ENCODE peak calls at places on chromosome 2, in nine cellular contexts. One of them, this sample, is unnamed.

GRCh38 chr2:26925100-26925791 is 45.2 kb upstream of the MAPRE3 start:
- DNase-seq in brain microvascular endothelial cell: peak; percentile 2
- DNase-seq in cardiac muscle cell: peak; percentile 25
- DNase-seq in neural progenitor cell: peak; percentile 69
- DNase-seq in psoas muscle: no peak
- DNase-seq in MM.1S: no peak
- DNase-seq in CD4-positive, CD25-positive, alpha-beta regulatory T cell: no peak
- DNase-seq in endothelial cell of umbilical vein: no peak
- DNase-seq in pancreas: no peak
- DNase-seq in this sample: no peak

GRCh38 chr2:217277646-217278048 is 417.8 kb upstream of the TNP1 start:
- DNase-seq in neural progenitor cell: no peak
- DNase-seq in psoas muscle: no peak
- DNase-seq in MM.1S: no peak
- DNase-seq in endothelial cell of umbilical vein: peak; percentile 87
- DNase-seq in CD4-positive, CD25-positive, alpha-beta regulatory T cell: no peak
- DNase-seq in pancreas: no peak
- DNase-seq in brain microvascular endothelial cell: peak; percentile 95
- DNase-seq in cardiac muscle cell: peak; percentile 91
- DNase-seq in this sample: peak; percentile 68

GRCh38 chr2:178227187-178227586 is 32.9 kb downstream of the OSBPL6 start:
- DNase-seq in CD4-positive, CD25-positive, alpha-beta regulatory T cell: no peak
- DNase-seq in MM.1S: no peak
- DNase-seq in brain microvascular endothelial cell: no peak
- DNase-seq in psoas muscle: no peak
- DNase-seq in pancreas: no peak
- DNase-seq in cardiac muscle cell: peak; percentile 36
- DNase-seq in neural progenitor cell: no peak
- DNase-seq in endothelial cell of umbilical vein: peak; percentile 52
- DNase-seq in this sample: no peak

GRCh38 chr2:153287109-153287801 is 191.3 kb downstream of the RPRM start:
- DNase-seq in neural progenitor cell: peak; percentile 90
- DNase-seq in pancreas: no peak
- DNase-seq in CD4-positive, CD25-positive, alpha-beta regulatory T cell: no peak
- DNase-seq in psoas muscle: no peak
- DNase-seq in endothelial cell of umbilical vein: no peak
- DNase-seq in brain microvascular endothelial cell: no peak
- DNase-seq in MM.1S: no peak
- DNase-seq in cardiac muscle cell: peak; percentile 0
- DNase-seq in this sample: no peak

GRCh38 chr2:173148520-173148919 is 72.9 kb downstream of the MAP3K20 start:
- DNase-seq in neural progenitor cell: no peak
- DNase-seq in pancreas: no peak
- DNase-seq in MM.1S: no peak
- DNase-seq in CD4-positive, CD25-positive, alpha-beta regulatory T cell: no peak
- DNase-seq in cardiac muscle cell: peak; percentile 59
- DNase-seq in psoas muscle: no peak
- DNase-seq in endothelial cell of umbilical vein: no peak
- DNase-seq in brain microvascular endothelial cell: no peak
- DNase-seq in this sample: no peak

GRCh38 chr2:108565778-108566375 is 31.6 kb downstream of the LIMS1 start:
- DNase-seq in MM.1S: peak; percentile 17
- DNase-seq in CD4-positive, CD25-positive, alpha-beta regulatory T cell: peak; percentile 29
- DNase-seq in psoas muscle: no peak
- DNase-seq in pancreas: no peak
- DNase-seq in cardiac muscle cell: no peak
- DNase-seq in neural progenitor cell: no peak
- DNase-seq in endothelial cell of umbilical vein: no peak
- DNase-seq in brain microvascular endothelial cell: no peak
- DNase-seq in this sample: no peak

GRCh38 chr2:151869296-151869695 is 41.1 kb upstream of the ARL5A start:
- DNase-seq in psoas muscle: no peak
- DNase-seq in cardiac muscle cell: no peak
- DNase-seq in pancreas: no peak
- DNase-seq in endothelial cell of umbilical vein: no peak
- DNase-seq in neural progenitor cell: no peak
- DNase-seq in MM.1S: no peak
- DNase-seq in brain microvascular endothelial cell: no peak
- DNase-seq in CD4-positive, CD25-positive, alpha-beta regulatory T cell: no peak
- DNase-seq in this sample: no peak

GRCh38 chr2:119009110-119009509 is 67.1 kb downstream of the MARCO start:
- DNase-seq in cardiac muscle cell: no peak
- DNase-seq in MM.1S: no peak
- DNase-seq in neural progenitor cell: no peak
- DNase-seq in pancreas: no peak
- DNase-seq in CD4-positive, CD25-positive, alpha-beta regulatory T cell: no peak
- DNase-seq in brain microvascular endothelial cell: no peak
- DNase-seq in endothelial cell of umbilical vein: no peak
- DNase-seq in psoas muscle: no peak
- DNase-seq in this sample: no peak

GRCh38 chr2:210955591-210955990 is 399.2 kb downstream of the CPS1 start:
- DNase-seq in MM.1S: no peak
- DNase-seq in pancreas: no peak
- DNase-seq in psoas muscle: no peak
- DNase-seq in neural progenitor cell: no peak
- DNase-seq in brain microvascular endothelial cell: peak; percentile 78
- DNase-seq in CD4-positive, CD25-positive, alpha-beta regulatory T cell: no peak
- DNase-seq in endothelial cell of umbilical vein: peak; percentile 72
- DNase-seq in cardiac muscle cell: peak; percentile 60
- DNase-seq in this sample: peak; percentile 3

GRCh38 chr2:148615446-148615845 is 29.1 kb upstream of the EPC2 start:
- DNase-seq in psoas muscle: no peak
- DNase-seq in MM.1S: no peak
- DNase-seq in CD4-positive, CD25-positive, alpha-beta regulatory T cell: no peak
- DNase-seq in brain microvascular endothelial cell: no peak
- DNase-seq in cardiac muscle cell: no peak
- DNase-seq in neural progenitor cell: no peak
- DNase-seq in endothelial cell of umbilical vein: peak; percentile 2
- DNase-seq in pancreas: no peak
- DNase-seq in this sample: no peak

GRCh38 chr2:163191372-163191771 is 352.8 kb upstream of the KCNH7 start:
- DNase-seq in psoas muscle: no peak
- DNase-seq in neural progenitor cell: peak; percentile 62
- DNase-seq in pancreas: no peak
- DNase-seq in cardiac muscle cell: peak; percentile 74
- DNase-seq in CD4-positive, CD25-positive, alpha-beta regulatory T cell: peak; percentile 1
- DNase-seq in brain microvascular endothelial cell: peak; percentile 39
- DNase-seq in endothelial cell of umbilical vein: peak; percentile 64
- DNase-seq in MM.1S: peak; percentile 51
- DNase-seq in this sample: no peak

GRCh38 chr2:10079931-10080535 is at the start of gene CYS1:
- DNase-seq in cardiac muscle cell: peak; percentile 15
- DNase-seq in pancreas: peak; percentile 68
- DNase-seq in endothelial cell of umbilical vein: no peak
- DNase-seq in neural progenitor cell: peak; percentile 76
- DNase-seq in MM.1S: no peak
- DNase-seq in psoas muscle: no peak
- DNase-seq in CD4-positive, CD25-positive, alpha-beta regulatory T cell: no peak
- DNase-seq in brain microvascular endothelial cell: no peak
- DNase-seq in this sample: no peak

GRCh38 chr2:215684448-215685217 is 248.8 kb upstream of the FN1 start:
- DNase-seq in endothelial cell of umbilical vein: no peak
- DNase-seq in brain microvascular endothelial cell: peak; percentile 57
- DNase-seq in pancreas: no peak
- DNase-seq in psoas muscle: no peak
- DNase-seq in MM.1S: no peak
- DNase-seq in neural progenitor cell: no peak
- DNase-seq in CD4-positive, CD25-positive, alpha-beta regulatory T cell: no peak
- DNase-seq in cardiac muscle cell: peak; percentile 44
- DNase-seq in this sample: no peak

GRCh38 chr2:172395503-172395902 is 31.9 kb upstream of the ITGA6 start:
- DNase-seq in pancreas: no peak
- DNase-seq in neural progenitor cell: no peak
- DNase-seq in psoas muscle: no peak
- DNase-seq in endothelial cell of umbilical vein: no peak
- DNase-seq in brain microvascular endothelial cell: no peak
- DNase-seq in CD4-positive, CD25-positive, alpha-beta regulatory T cell: no peak
- DNase-seq in cardiac muscle cell: peak; percentile 47
- DNase-seq in MM.1S: no peak
- DNase-seq in this sample: no peak

GRCh38 chr2:22907330-22907729 is 477.6 kb upstream of the KLHL29 start:
- DNase-seq in endothelial cell of umbilical vein: no peak
- DNase-seq in cardiac muscle cell: no peak
- DNase-seq in pancreas: no peak
- DNase-seq in brain microvascular endothelial cell: no peak
- DNase-seq in psoas muscle: no peak
- DNase-seq in neural progenitor cell: no peak
- DNase-seq in CD4-positive, CD25-positive, alpha-beta regulatory T cell: no peak
- DNase-seq in MM.1S: peak; percentile 4
- DNase-seq in this sample: no peak

GRCh38 chr2:102437122-102437521 is 14.2 kb downstream of the IL18RAP start:
- DNase-seq in neural progenitor cell: no peak
- DNase-seq in brain microvascular endothelial cell: no peak
- DNase-seq in pancreas: no peak
- DNase-seq in cardiac muscle cell: no peak
- DNase-seq in MM.1S: no peak
- DNase-seq in CD4-positive, CD25-positive, alpha-beta regulatory T cell: no peak
- DNase-seq in endothelial cell of umbilical vein: no peak
- DNase-seq in psoas muscle: no peak
- DNase-seq in this sample: no peak

GRCh38 chr2:99660616-99661416 is 171.0 kb upstream of the REV1 start:
- DNase-seq in cardiac muscle cell: no peak
- DNase-seq in brain microvascular endothelial cell: no peak
- DNase-seq in pancreas: no peak
- DNase-seq in MM.1S: no peak
- DNase-seq in CD4-positive, CD25-positive, alpha-beta regulatory T cell: no peak
- DNase-seq in endothelial cell of umbilical vein: no peak
- DNase-seq in neural progenitor cell: no peak
- DNase-seq in psoas muscle: no peak
- DNase-seq in this sample: no peak

GRCh38 chr2:70089220-70089945 is 2.1 kb downstream of the PCBP1 start:
- DNase-seq in cardiac muscle cell: peak; percentile 43
- DNase-seq in CD4-positive, CD25-positive, alpha-beta regulatory T cell: peak; percentile 66
- DNase-seq in MM.1S: peak; percentile 36
- DNase-seq in psoas muscle: peak; percentile 61
- DNase-seq in pancreas: peak; percentile 60
- DNase-seq in brain microvascular endothelial cell: no peak
- DNase-seq in endothelial cell of umbilical vein: peak; percentile 52
- DNase-seq in neural progenitor cell: peak; percentile 56
- DNase-seq in this sample: no peak

GRCh38 chr2:29191817-29192216 is 76.6 kb downstream of the CLIP4 start:
- DNase-seq in neural progenitor cell: no peak
- DNase-seq in pancreas: no peak
- DNase-seq in endothelial cell of umbilical vein: no peak
- DNase-seq in cardiac muscle cell: no peak
- DNase-seq in MM.1S: no peak
- DNase-seq in psoas muscle: no peak
- DNase-seq in CD4-positive, CD25-positive, alpha-beta regulatory T cell: no peak
- DNase-seq in brain microvascular endothelial cell: no peak
- DNase-seq in this sample: no peak
- H3K27ac ChIP-seq in neural progenitor cell: no peak overlapping the region
- H3K27ac ChIP-seq in pancreas: no peak overlapping the region
- H3K27ac ChIP-seq in endothelial cell of umbilical vein: no peak overlapping the region
- H3K27ac ChIP-seq in cardiac muscle cell: no peak overlapping the region
- H3K27ac ChIP-seq in MM.1S: no peak overlapping the region
- H3K27ac ChIP-seq in psoas muscle: no peak overlapping the region
- H3K27ac ChIP-seq in CD4-positive, CD25-positive, alpha-beta regulatory T cell: no peak overlapping the region
- H3K27ac ChIP-seq in brain microvascular endothelial cell: no peak overlapping the region
- H3K27ac ChIP-seq in this sample: no peak overlapping the region

DNA sequence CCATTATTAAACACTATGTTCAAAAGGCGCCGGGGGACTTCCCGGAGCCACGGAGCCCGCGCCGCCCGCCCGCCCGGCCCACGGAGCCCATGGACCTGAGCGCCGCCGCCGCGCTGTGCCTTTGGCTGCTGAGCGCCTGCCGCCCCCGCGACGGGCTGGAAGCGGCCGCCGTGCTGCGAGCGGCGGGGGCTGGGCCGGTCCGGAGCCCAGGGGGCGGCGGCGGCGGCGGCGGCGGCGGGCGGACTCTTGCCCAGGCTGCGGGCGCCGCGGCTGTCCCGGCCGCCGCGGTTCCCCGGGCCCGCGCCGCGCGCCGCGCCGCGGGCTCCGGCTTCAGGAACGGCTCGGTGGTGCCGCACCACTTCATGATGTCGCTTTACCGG is 197 bp downstream of the GDF7 start:
- DNase-seq in MM.1S: no peak
- DNase-seq in neural progenitor cell: peak; percentile 71
- DNase-seq in psoas muscle: no peak
- DNase-seq in CD4-positive, CD25-positive, alpha-beta regulatory T cell: no peak
- DNase-seq in cardiac muscle cell: no peak
- DNase-seq in pancreas: no peak
- DNase-seq in brain microvascular endothelial cell: no peak
- DNase-seq in endothelial cell of umbilical vein: no peak
- DNase-seq in this sample: no peak
- H3K27ac ChIP-seq in MM.1S: no peak overlapping the region
- H3K27ac ChIP-seq in neural progenitor cell: no peak overlapping the region
- H3K27ac ChIP-seq in psoas muscle: no peak overlapping the region
- H3K27ac ChIP-seq in CD4-positive, CD25-positive, alpha-beta regulatory T cell: no peak overlapping the region
- H3K27ac ChIP-seq in cardiac muscle cell: no peak overlapping the region
- H3K27ac ChIP-seq in pancreas: no peak overlapping the region
- H3K27ac ChIP-seq in brain microvascular endothelial cell: no peak overlapping the region
- H3K27ac ChIP-seq in endothelial cell of umbilical vein: no peak overlapping the region
- H3K27ac ChIP-seq in this sample: no peak overlapping the region

GRCh38 chr2:71465961-71466300 is 12.6 kb downstream of the DYSF start:
- DNase-seq in brain microvascular endothelial cell: no peak
- DNase-seq in pancreas: no peak
- DNase-seq in endothelial cell of umbilical vein: no peak
- DNase-seq in psoas muscle: no peak
- DNase-seq in CD4-positive, CD25-positive, alpha-beta regulatory T cell: no peak
- DNase-seq in MM.1S: no peak
- DNase-seq in neural progenitor cell: no peak
- DNase-seq in cardiac muscle cell: no peak
- DNase-seq in this sample: no peak
- H3K27ac ChIP-seq in brain microvascular endothelial cell: no peak overlapping the region
- H3K27ac ChIP-seq in pancreas: no peak overlapping the region
- H3K27ac ChIP-seq in endothelial cell of umbilical vein: peak overlapping the region; percentile 65
- H3K27ac ChIP-seq in psoas muscle: peak overlapping the region; percentile 90
- H3K27ac ChIP-seq in CD4-positive, CD25-positive, alpha-beta regulatory T cell: no peak overlapping the region
- H3K27ac ChIP-seq in MM.1S: no peak overlapping the region
- H3K27ac ChIP-seq in neural progenitor cell: no peak overlapping the region
- H3K27ac ChIP-seq in cardiac muscle cell: no peak overlapping the region
- H3K27ac ChIP-seq in this sample: no peak overlapping the region

GRCh38 chr2:33009249-33009648 is 62.5 kb downstream of the LTBP1 start:
- DNase-seq in psoas muscle: no peak
- DNase-seq in neural progenitor cell: no peak
- DNase-seq in brain microvascular endothelial cell: no peak
- DNase-seq in MM.1S: no peak
- DNase-seq in cardiac muscle cell: no peak
- DNase-seq in pancreas: no peak
- DNase-seq in CD4-positive, CD25-positive, alpha-beta regulatory T cell: no peak
- DNase-seq in endothelial cell of umbilical vein: no peak
- DNase-seq in this sample: no peak

GRCh38 chr2:33014268-33014667 is 67.5 kb downstream of the LTBP1 start:
- DNase-seq in MM.1S: no peak
- DNase-seq in brain microvascular endothelial cell: no peak
- DNase-seq in cardiac muscle cell: no peak
- DNase-seq in neural progenitor cell: no peak
- DNase-seq in psoas muscle: no peak
- DNase-seq in CD4-positive, CD25-positive, alpha-beta regulatory T cell: no peak
- DNase-seq in endothelial cell of umbilical vein: no peak
- DNase-seq in pancreas: no peak
- DNase-seq in this sample: no peak

GRCh38 chr2:33011406-33011805 is 64.7 kb downstream of the LTBP1 start:
- DNase-seq in MM.1S: no peak
- DNase-seq in cardiac muscle cell: no peak
- DNase-seq in neural progenitor cell: no peak
- DNase-seq in psoas muscle: no peak
- DNase-seq in pancreas: no peak
- DNase-seq in brain microvascular endothelial cell: no peak
- DNase-seq in endothelial cell of umbilical vein: no peak
- DNase-seq in CD4-positive, CD25-positive, alpha-beta regulatory T cell: no peak
- DNase-seq in this sample: no peak

GRCh38 chr2:33013684-33014110 is 66.9 kb downstream of the LTBP1 start:
- DNase-seq in pancreas: no peak
- DNase-seq in brain microvascular endothelial cell: peak; percentile 28
- DNase-seq in cardiac muscle cell: no peak
- DNase-seq in neural progenitor cell: no peak
- DNase-seq in CD4-positive, CD25-positive, alpha-beta regulatory T cell: no peak
- DNase-seq in MM.1S: no peak
- DNase-seq in endothelial cell of umbilical vein: peak; percentile 69
- DNase-seq in psoas muscle: no peak
- DNase-seq in this sample: no peak

GRCh38 chr2:33011941-33012340 is 65.2 kb downstream of the LTBP1 start:
- DNase-seq in endothelial cell of umbilical vein: no peak
- DNase-seq in cardiac muscle cell: no peak
- DNase-seq in MM.1S: no peak
- DNase-seq in pancreas: no peak
- DNase-seq in CD4-positive, CD25-positive, alpha-beta regulatory T cell: no peak
- DNase-seq in neural progenitor cell: no peak
- DNase-seq in brain microvascular endothelial cell: peak; percentile 47
- DNase-seq in psoas muscle: no peak
- DNase-seq in this sample: no peak
- H3K27ac ChIP-seq in endothelial cell of umbilical vein: no peak overlapping the region
- H3K27ac ChIP-seq in cardiac muscle cell: peak overlapping the region; percentile 6
- H3K27ac ChIP-seq in MM.1S: no peak overlapping the region
- H3K27ac ChIP-seq in pancreas: no peak overlapping the region
- H3K27ac ChIP-seq in CD4-positive, CD25-positive, alpha-beta regulatory T cell: no peak overlapping the region
- H3K27ac ChIP-seq in neural progenitor cell: no peak overlapping the region
- H3K27ac ChIP-seq in brain microvascular endothelial cell: no peak overlapping the region
- H3K27ac ChIP-seq in psoas muscle: no peak overlapping the region
- H3K27ac ChIP-seq in this sample: no peak overlapping the region